ENCODE peak calls at places on chromosomes 7 and 10, in five cellular contexts. H, S, U, B and R are unnamed samples.

GRCh38 chr10:70380350-70381135 is 1.9 kb downstream of the LRRC20 start:
- DNase-seq in H (no peak), S (no peak), U (no peak), B (no peak), R (no peak)

GRCh38 chr10:112517381-112517976 is 70.5 kb downstream of the VTI1A start:
- DNase-seq in H (no peak), S (no peak), U (no peak), B (no peak), R (no peak)

GRCh38 chr10:88702848-88703597 is 3.0 kb upstream of the LIPK start:
- DNase-seq in H (no peak), S (no peak), U (no peak), B (no peak), R (no peak)

GRCh38 chr7:113796557-113796956 is 122.3 kb downstream of the PPP1R3A start:
- DNase-seq in H (no peak), S (no peak), U (no peak), B (peak), R (peak)

GRCh38 chr10:132175907-132176581 is 10.7 kb upstream of the DPYSL4 start:
- DNase-seq in H (no peak), S (peak), U (no peak), B (no peak), R (no peak)

GRCh38 chr10:59006511-59007306 is 169.7 kb upstream of the PHYHIPL start:
- DNase-seq in H (peak), S (no peak), U (no peak), B (peak), R (peak)

GRCh38 chr7:31067491-31067890 is 15.4 kb downstream of the ADCYAP1R1 start:
- DNase-seq in H (no peak), S (no peak), U (no peak), B (no peak), R (no peak)

GRCh38 chr10:14173391-14173705 is 157.4 kb downstream of the FRMD4A start:
- DNase-seq in H (no peak), S (no peak), U (no peak), B (no peak), R (peak)

GRCh38 chr10:102669206-102670064 is 25.2 kb downstream of the TRIM8 start:
- DNase-seq in H (no peak), S (no peak), U (no peak), B (peak), R (peak)

GRCh38 chr7:134777470-134777869 is 2.0 kb upstream of the CALD1 start:
- DNase-seq in H (peak), S (no peak), U (no peak), B (no peak), R (no peak)

GRCh38 chr7:7119668-7120208 is 62.6 kb upstream of the C1GALT1 start:
- DNase-seq in H (no peak), S (peak), U (no peak), B (no peak), R (no peak)

GRCh38 chr10:101835406-101835805 is 8.2 kb downstream of the KCNIP2 start:
- DNase-seq in H (no peak), S (no peak), U (no peak), B (no peak), R (no peak)